ENCODE peak calls at places on chromosomes 7 and 10, in six cellular contexts. B, R, A, F, C and O are unnamed samples.

GRCh38 chr10:112741830-112742402 is 208.1 kb upstream of the TCF7L2 start:
- DNase-seq in B (peak), R (peak), A (no peak), F (no peak), C (no peak), O (no peak)

GRCh38 chr10:92839191-92840085 is 8.9 kb upstream of the EXOC6 start:
- DNase-seq in B (peak), R (peak), A (peak), F (peak), C (no peak), O (peak)

GRCh38 chr7:19728731-19729130 is 19.9 kb upstream of the POLR1F start:
- DNase-seq in B (no peak), R (no peak), A (no peak), F (no peak), C (no peak), O (no peak)

GRCh38 chr10:95626468-95626867 is 30.0 kb downstream of the ALDH18A1 start:
- DNase-seq in B (no peak), R (no peak), A (no peak), F (no peak), C (no peak), O (no peak)

GRCh38 chr7:111168182-111168581 is 77.3 kb downstream of the LRRN3 start:
- DNase-seq in B (no peak), R (no peak), A (no peak), F (no peak), C (no peak), O (no peak)

GRCh38 chr7:131068604-131069021 is 259.1 kb upstream of the MKLN1 start:
- DNase-seq in B (no peak), R (no peak), A (no peak), F (no peak), C (no peak), O (no peak)

GRCh38 chr7:157097569-157097968 is 41.2 kb upstream of the UBE3C start:
- DNase-seq in B (no peak), R (peak), A (no peak), F (no peak), C (no peak), O (no peak)

GRCh38 chr10:52818019-52818418 is 45.4 kb upstream of the MBL2 start:
- DNase-seq in B (peak), R (no peak), A (no peak), F (peak), C (no peak), O (peak)

GRCh38 chr10:76382381-76382851 is 951.0 kb downstream of the LRMDA start:
- DNase-seq in B (no peak), R (no peak), A (no peak), F (no peak), C (peak), O (no peak)

GRCh38 chr10:70493660-70494234 is 15.2 kb downstream of the PALD1 start:
- DNase-seq in B (no peak), R (peak), A (peak), F (peak), C (no peak), O (peak)

GRCh38 chr10:71314028-71314693 is 4.9 kb upstream of the SLC29A3 start:
- DNase-seq in B (peak), R (peak), A (peak), F (peak), C (no peak), O (peak)

GRCh38 chr7:69992938-69993337 is 394.7 kb downstream of the AUTS2 start:
- DNase-seq in B (no peak), R (no peak), A (no peak), F (peak), C (no peak), O (no peak)

GRCh38 chr7:102331536-102332275 is 24.5 kb downstream of the SPDYE6 start:
- DNase-seq in B (no peak), R (no peak), A (no peak), F (peak), C (no peak), O (peak)

GRCh38 chr10:94174838-94175237 is 181.1 kb downstream of the PLCE1 start:
- DNase-seq in B (no peak), R (no peak), A (no peak), F (no peak), C (no peak), O (no peak)

GRCh38 chr10:70227548-70228320 is 5.5 kb downstream of the PPA1 start:
- DNase-seq in B (no peak), R (peak), A (no peak), F (no peak), C (no peak), O (no peak)

GRCh38 chr10:88952647-88953111 is at the start of gene ACTA2:
- DNase-seq in B (no peak), R (peak), A (no peak), F (no peak), C (peak), O (no peak)

GRCh38 chr7:118311121-118311803 is 86.8 kb downstream of the ANKRD7 start:
- DNase-seq in B (peak), R (no peak), A (no peak), F (peak), C (no peak), O (no peak)

GRCh38 chr10:102814873-102815661 is 22.1 kb downstream of the CYP17A1 start:
- DNase-seq in B (no peak), R (peak), A (no peak), F (no peak), C (no peak), O (no peak)

GRCh38 chr10:16509996-16510395 is 11.7 kb downstream of the C1QL3 start:
- DNase-seq in B (no peak), R (no peak), A (no peak), F (no peak), C (no peak), O (no peak)

GRCh38 chr7:67210567-67210966 is 213.9 kb downstream of the TYW1 start:
- DNase-seq in B (no peak), R (no peak), A (no peak), F (no peak), C (no peak), O (no peak)

GRCh38 chr10:72523062-72523461 is 102.8 kb downstream of the MICU1 start:
- DNase-seq in B (no peak), R (no peak), A (no peak), F (no peak), C (no peak), O (no peak)

GRCh38 chr7:55554055-55554454 is 18.2 kb downstream of the VOPP1 start:
- DNase-seq in B (no peak), R (no peak), A (no peak), F (no peak), C (no peak), O (no peak)

GRCh38 chr10:115141254-115141653 is 48.1 kb downstream of the ATRNL1 start:
- DNase-seq in B (peak), R (no peak), A (no peak), F (peak), C (no peak), O (no peak)

GRCh38 chr10:130243015-130243414 is 106.8 kb downstream of the GLRX3 start:
- DNase-seq in B (no peak), R (no peak), A (no peak), F (no peak), C (no peak), O (no peak)

GRCh38 chr7:1457949-1458675 is 1.2 kb downstream of the MICALL2 start:
- DNase-seq in B (no peak), R (no peak), A (no peak), F (no peak), C (no peak), O (no peak)

GRCh38 chr10:13945760-13946460 is 359.1 kb downstream of the PRPF18 start:
- DNase-seq in B (no peak), R (no peak), A (peak), F (no peak), C (no peak), O (no peak)

GRCh38 chr7:137715101-137715500 is 131.7 kb downstream of the DGKI start:
- DNase-seq in B (no peak), R (no peak), A (no peak), F (no peak), C (no peak), O (no peak)

GRCh38 chr7:16657656-16658279 is 11.8 kb downstream of the BZW2 start:
- DNase-seq in B (peak), R (peak), A (no peak), F (no peak), C (no peak), O (no peak)

GRCh38 chr10:113492181-113492580 is 60.7 kb upstream of the HABP2 start:
- DNase-seq in B (no peak), R (no peak), A (no peak), F (no peak), C (no peak), O (no peak)

GRCh38 chr7:91079491-91079890 is 184.7 kb upstream of the FZD1 start:
- DNase-seq in B (no peak), R (no peak), A (no peak), F (no peak), C (peak), O (no peak)

GRCh38 chr10:22894714-22895113 is 33.1 kb upstream of the ARMC3 start:
- DNase-seq in B (no peak), R (no peak), A (no peak), F (no peak), C (no peak), O (no peak)

GRCh38 chr7:112459645-112460044 is 9.4 kb downstream of the IFRD1 start:
- DNase-seq in B (no peak), R (no peak), A (no peak), F (no peak), C (no peak), O (no peak)

GRCh38 chr10:4865945-4866661 is 40.1 kb downstream of the AKR1E2 start:
- DNase-seq in B (no peak), R (no peak), A (no peak), F (no peak), C (no peak), O (no peak)

GRCh38 chr10:4033341-4033896 is 248.4 kb upstream of the KLF6 start:
- DNase-seq in B (no peak), R (no peak), A (no peak), F (peak), C (no peak), O (peak)

GRCh38 chr7:150378115-150378852 is 846 bp upstream of the ZNF775 start:
- DNase-seq in B (peak), R (peak), A (peak), F (peak), C (no peak), O (peak)

GRCh38 chr7:17564678-17565209 is 266.3 kb downstream of the AHR start:
- DNase-seq in B (no peak), R (no peak), A (no peak), F (no peak), C (peak), O (no peak)

GRCh38 chr10:4506087-4506486 is 319.9 kb upstream of the AKR1E2 start:
- DNase-seq in B (no peak), R (no peak), A (no peak), F (no peak), C (no peak), O (no peak)

GRCh38 chr7:142714375-142714774 is 34.9 kb upstream of the PRSS1 start:
- DNase-seq in B (no peak), R (no peak), A (no peak), F (peak), C (no peak), O (no peak)

GRCh38 chr7:122383934-122384333 is 79.4 kb upstream of the FEZF1 start:
- DNase-seq in B (no peak), R (no peak), A (no peak), F (peak), C (no peak), O (no peak)

DNA sequence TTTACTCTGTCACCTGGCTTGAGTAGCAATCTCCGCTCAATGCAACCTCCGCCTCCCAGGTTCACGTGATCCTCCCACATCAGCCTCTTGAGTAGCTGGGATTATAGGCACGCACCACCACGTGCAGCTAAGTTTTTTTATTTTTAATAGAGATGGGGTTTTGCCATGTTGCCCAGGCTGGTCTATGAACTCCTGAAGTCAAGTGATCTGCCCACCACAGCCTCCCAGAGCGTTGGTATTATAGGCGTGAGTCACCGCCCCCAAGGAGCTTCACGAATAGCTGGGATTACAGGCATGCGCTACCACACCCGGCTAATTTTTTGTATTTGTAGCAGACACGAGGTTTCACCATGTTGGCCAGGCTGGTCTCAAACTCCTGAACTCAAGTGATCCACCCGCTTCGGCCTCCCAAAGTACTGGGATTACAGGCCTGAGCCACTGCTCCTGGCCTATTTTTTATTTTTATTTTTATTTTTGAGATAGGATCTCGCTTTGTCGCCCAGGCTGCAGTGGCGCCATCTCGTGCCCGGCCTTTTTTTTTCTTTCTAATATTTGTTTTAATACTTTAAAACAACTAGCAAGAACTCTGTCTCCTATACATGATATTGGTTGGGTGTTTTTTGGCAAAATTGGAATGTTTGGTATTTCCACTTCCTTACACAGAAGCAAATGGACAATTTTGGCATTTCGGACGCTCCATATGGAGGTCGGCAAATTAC is 1.1 kb downstream of the EFCAB10 start:
- DNase-seq in B (no peak), R (no peak), A (no peak), F (no peak), C (no peak), O (no peak)
- TF ChIP-seq CTCF in B (no peak), R (no peak), A (no peak), F (no peak), C (no peak), O (no peak)

GRCh38 chr10:9851808-9852207 is 1165.9 kb upstream of the CELF2 start:
- DNase-seq in B (no peak), R (no peak), A (no peak), F (no peak), C (no peak), O (no peak)

GRCh38 chr10:9850415-9850814 is 1167.3 kb upstream of the CELF2 start:
- DNase-seq in B (no peak), R (no peak), A (no peak), F (no peak), C (no peak), O (no peak)

GRCh38 chr10:9848278-9848677 is 1169.4 kb upstream of the CELF2 start:
- DNase-seq in B (peak), R (no peak), A (no peak), F (no peak), C (no peak), O (no peak)

GRCh38 chr10:9848981-9849380 is 1168.7 kb upstream of the CELF2 start:
- DNase-seq in B (peak), R (no peak), A (no peak), F (no peak), C (no peak), O (no peak)

DNA sequence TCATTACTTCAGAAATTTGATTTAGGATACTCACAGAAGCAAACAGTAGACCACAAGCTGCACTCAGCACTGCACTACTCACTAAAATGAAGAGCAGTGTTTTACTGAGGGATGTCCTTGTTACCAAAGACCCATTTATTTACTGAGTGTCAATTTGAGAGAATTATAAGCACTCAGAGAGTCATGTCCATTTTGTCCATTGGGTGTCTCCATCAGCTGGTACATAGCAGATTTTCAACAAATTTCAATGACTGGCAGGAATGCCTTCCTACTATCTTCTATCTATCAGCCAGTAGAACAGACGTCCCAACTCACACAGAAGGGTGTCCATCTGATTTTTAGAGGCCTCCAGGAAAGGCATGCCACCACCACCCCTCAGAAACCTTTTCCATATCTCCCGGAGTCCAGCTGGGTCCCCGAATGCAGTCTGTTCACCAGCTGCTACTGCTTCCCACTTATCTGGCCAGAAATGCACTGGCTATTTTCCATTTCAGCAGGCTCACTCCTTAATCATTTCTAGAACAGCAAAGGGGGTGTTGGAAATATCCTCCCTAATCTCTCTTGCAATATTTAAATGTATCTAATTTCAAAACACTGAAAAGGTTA is 1164.2 kb upstream of the CELF2 start:
- DNase-seq in B (no peak), R (no peak), A (no peak), F (no peak), C (no peak), O (no peak)
- TF ChIP-seq CTCF in B (no peak), R (no peak), A (no peak), F (no peak), C (no peak), O (no peak)

DNA sequence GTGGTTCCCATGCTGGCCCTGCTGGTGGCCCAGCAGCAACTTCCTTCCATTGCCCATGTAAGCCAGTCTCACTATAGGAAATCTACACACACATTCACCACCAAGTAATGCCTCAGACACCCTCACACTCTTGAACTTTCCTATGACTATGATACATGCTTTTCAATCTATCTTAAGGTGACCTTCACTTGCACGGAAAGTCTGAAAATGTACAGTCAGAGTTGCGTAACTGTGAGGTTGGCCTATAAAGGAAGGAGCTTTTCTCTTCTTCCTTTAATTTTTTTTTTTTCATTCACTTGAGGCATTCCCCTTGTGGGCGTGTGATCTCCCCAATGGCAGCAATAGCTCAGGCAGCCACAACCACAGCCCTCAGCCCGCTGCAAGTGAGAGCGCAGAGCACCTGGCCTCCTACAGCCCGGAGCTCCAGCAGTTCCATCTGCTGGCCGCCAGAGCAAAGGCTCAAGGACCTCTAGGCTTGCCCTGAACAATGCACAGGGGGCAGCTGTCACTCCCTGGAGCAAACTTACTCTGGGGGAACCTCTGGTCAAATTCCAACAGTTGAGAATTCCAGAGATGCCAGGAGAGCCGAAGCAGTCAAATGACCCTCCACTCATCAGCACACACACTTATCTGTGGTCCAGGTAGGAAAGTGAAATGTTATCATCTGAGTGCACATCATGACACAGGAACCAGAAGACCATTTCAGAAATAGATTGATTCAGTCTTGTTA is 123.1 kb upstream of the ADO start:
- DNase-seq in B (no peak), R (peak), A (no peak), F (peak), C (no peak), O (peak)
- TF ChIP-seq CTCF in B (no peak), R (no peak), A (peak), F (peak), C (no peak), O (peak)

DNA sequence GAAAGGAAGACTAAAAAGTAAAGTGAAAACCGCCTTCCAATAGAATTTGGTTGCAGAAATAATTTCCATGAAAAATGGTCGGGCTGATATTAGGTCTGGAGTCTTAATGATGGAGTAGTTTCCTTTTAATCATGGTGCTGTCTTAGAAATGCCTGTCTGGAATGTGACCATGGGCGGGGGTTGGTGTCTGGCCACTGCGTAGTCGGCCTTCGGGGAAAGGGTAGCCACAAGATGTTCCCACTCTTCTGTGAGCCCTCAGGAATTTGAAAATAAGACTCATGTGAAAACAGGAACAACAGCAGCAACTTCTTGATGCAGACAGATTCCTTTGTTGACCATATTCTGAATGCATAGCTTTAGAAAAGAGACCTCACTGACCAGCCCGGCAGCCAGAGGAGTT is 176.8 kb downstream of the KIAA1217 start:
- DNase-seq in B (no peak), R (no peak), A (no peak), F (no peak), C (peak), O (no peak)
- TF ChIP-seq CTCF in B (no peak), R (no peak), A (no peak), F (no peak), C (no peak), O (no peak)